ENCODE peak calls at places on chromosomes 1 and 21, in eight cellular contexts. I, K, O, C, Q, L, A and U are unnamed samples.

GRCh38 chr1:203860396-203860951 is 925 bp upstream of the SNRPE start:
- DNase-seq in Q (peak; percentile 80), O (no peak), K (no peak), A (no peak), L (peak; percentile 15), C (no peak), I (peak; percentile 78), U (no peak)

GRCh38 chr1:24762133-24762676 is 17.0 kb downstream of the CLIC4 start:
- DNase-seq in L (no peak), I (no peak), O (no peak), Q (no peak), A (no peak), C (no peak), K (no peak), U (no peak)

GRCh38 chr1:218392717-218393116 is 47.6 kb downstream of the TGFB2 start:
- DNase-seq in Q (no peak), C (no peak), O (no peak), K (no peak), I (no peak), A (no peak), L (no peak), U (no peak)

GRCh38 chr1:20279507-20279906 is 11.2 kb upstream of the VWA5B1 start:
- DNase-seq in C (no peak), Q (peak; percentile 34), L (peak; percentile 75), O (no peak), I (peak; percentile 59), K (peak; percentile 70), A (no peak), U (no peak)

GRCh38 chr21:43983860-43984420 is 28.2 kb upstream of the TRAPPC10 start:
- DNase-seq in I (no peak), L (no peak), K (no peak), A (no peak), C (no peak), Q (no peak), O (no peak), U (no peak)

GRCh38 chr1:149927056-149927534 is 508 bp downstream of the SF3B4 start:
- DNase-seq in K (no peak), Q (no peak), I (no peak), A (no peak), C (no peak), L (no peak), O (no peak), U (no peak)

GRCh38 chr1:67952071-67952470 is 98.4 kb downstream of the DIRAS3 start:
- DNase-seq in K (no peak), A (no peak), Q (no peak), L (no peak), I (no peak), C (no peak), O (no peak), U (no peak)

GRCh38 chr1:62784509-62785365 is 805 bp downstream of the ATG4C start:
- DNase-seq in K (peak; percentile 20), Q (no peak), I (no peak), C (no peak), O (no peak), L (peak; percentile 41), A (peak; percentile 26), U (no peak)

GRCh38 chr1:41683681-41684500 is 199.4 kb upstream of the EDN2 start:
- DNase-seq in Q (no peak), A (no peak), I (peak; percentile 65), O (peak; percentile 69), C (no peak), L (peak; percentile 45), K (peak; percentile 75), U (no peak)

GRCh38 chr1:214833357-214833756 is 230.4 kb downstream of the CENPF start:
- DNase-seq in I (no peak), K (no peak), C (no peak), A (no peak), Q (no peak), O (no peak), L (peak; percentile 54), U (peak; percentile 68)

GRCh38 chr1:10966233-10966632 is 46.2 kb upstream of the TARDBP start:
- DNase-seq in Q (no peak), L (no peak), A (no peak), I (no peak), C (no peak), K (no peak), O (no peak), U (no peak)

GRCh38 chr21:34836103-34836932 is 167.5 kb downstream of the CLIC6 start:
- DNase-seq in O (no peak), K (peak; percentile 92), L (peak; percentile 92), A (no peak), I (peak; percentile 82), C (no peak), Q (peak; percentile 72), U (peak; percentile 98)

GRCh38 chr1:8463144-8463927 is 145.4 kb downstream of the SLC45A1 start:
- DNase-seq in O (no peak), I (no peak), A (no peak), C (no peak), L (peak; percentile 48), Q (peak; percentile 65), K (no peak), U (peak; percentile 77)

GRCh38 chr1:214957330-214958137 is 125.0 kb upstream of the KCNK2 start:
- DNase-seq in A (no peak), O (peak; percentile 49), Q (no peak), K (peak; percentile 26), L (peak; percentile 91), I (no peak), C (no peak), U (peak; percentile 98)

GRCh38 chr1:230067871-230068814 is 1.1 kb downstream of the GALNT2 start:
- DNase-seq in I (peak; percentile 82), Q (peak; percentile 64), K (no peak), C (no peak), A (no peak), L (peak; percentile 50), O (peak; percentile 17), U (no peak)